ENCODE peak calls at places on chromosome 13, in six cellular contexts. S is vagina; N is hepatocyte; E is lung; H is psoas muscle; X is CD8-positive, alpha-beta T cell. W is an unnamed sample. For H3K27me3, the result is how much of the 10 kb centered on the place peaks cover.

GRCh38 chr13:18996221-18996620 is 185.4 kb downstream of the TUBA3C start:
- DNase-seq in S (no peak), N (no peak), E (no peak), H (peak), X (no peak), W (no peak)

GRCh38 chr13:42728507-42729180 is 52.7 kb upstream of the FAM216B start:
- DNase-seq in S (no peak), N (no peak), E (no peak), H (no peak), X (no peak), W (no peak)

GRCh38 chr13:48437381-48437780 is 24.5 kb upstream of the LPAR6 start:
- DNase-seq in S (no peak), N (no peak), E (peak), H (peak), X (no peak), W (peak)

GRCh38 chr13:47564041-47564440 is 437.0 kb downstream of the SUCLA2 start:
- DNase-seq in S (no peak), N (no peak), E (no peak), H (no peak), X (no peak), W (no peak)

GRCh38 chr13:78197231-78197630 is 278.6 kb upstream of the EDNRB start:
- DNase-seq in S (no peak), N (no peak), E (no peak), H (no peak), X (no peak), W (no peak)

GRCh38 chr13:43263047-43263446 is 239.7 kb downstream of the DNAJC15 start:
- DNase-seq in S (no peak), N (peak), E (no peak), H (no peak), X (no peak), W (no peak)

GRCh38 chr13:98810746-98811145 is 58.3 kb upstream of the SLC15A1 start:
- DNase-seq in S (no peak), N (peak), E (no peak), H (no peak), X (no peak), W (no peak)

GRCh38 chr13:28320884-28321574 is 173.9 kb downstream of the FLT1 start:
- DNase-seq in S (no peak), N (no peak), E (no peak), H (no peak), X (no peak), W (no peak)

GRCh38 chr13:110329798-110330461 is 22.8 kb downstream of the COL4A2 start:
- DNase-seq in S (no peak), N (no peak), E (no peak), H (no peak), X (no peak), W (no peak)

DNA sequence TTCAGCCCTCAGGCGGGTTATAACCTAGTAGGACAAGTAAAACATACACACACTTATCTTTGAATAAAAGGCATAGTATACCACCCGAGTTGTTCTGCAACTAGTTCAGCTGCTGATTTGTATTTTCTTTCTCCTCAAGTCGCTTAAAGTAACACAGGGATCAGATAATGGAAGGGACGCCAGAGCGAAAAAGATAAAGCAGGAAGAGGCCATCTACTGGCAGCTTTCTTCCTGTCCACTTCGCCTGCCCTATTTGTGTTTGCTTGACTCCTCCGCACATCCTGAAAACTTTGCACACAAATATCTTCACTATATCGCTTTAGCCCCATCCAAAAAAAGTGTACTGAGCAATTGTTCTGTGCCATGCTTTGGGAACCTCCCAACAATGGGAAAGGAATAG is 238.0 kb upstream of the SOX21 start:
- DNase-seq in S (no peak), N (peak), E (no peak), H (no peak), X (no peak), W (no peak)
- TF ChIP-seq CTCF in S (no peak), N (peak), E (no peak), H (no peak), X (no peak), W (no peak)

GRCh38 chr13:102380012-102380411 is 21.8 kb downstream of the FGF14 start:
- DNase-seq in S (no peak), N (no peak), E (no peak), H (no peak), X (no peak), W (no peak)
- H3K4me3 ChIP-seq in S (no peak), N (no peak), E (no peak), H (no peak), X (no peak), W (no peak)

DNA sequence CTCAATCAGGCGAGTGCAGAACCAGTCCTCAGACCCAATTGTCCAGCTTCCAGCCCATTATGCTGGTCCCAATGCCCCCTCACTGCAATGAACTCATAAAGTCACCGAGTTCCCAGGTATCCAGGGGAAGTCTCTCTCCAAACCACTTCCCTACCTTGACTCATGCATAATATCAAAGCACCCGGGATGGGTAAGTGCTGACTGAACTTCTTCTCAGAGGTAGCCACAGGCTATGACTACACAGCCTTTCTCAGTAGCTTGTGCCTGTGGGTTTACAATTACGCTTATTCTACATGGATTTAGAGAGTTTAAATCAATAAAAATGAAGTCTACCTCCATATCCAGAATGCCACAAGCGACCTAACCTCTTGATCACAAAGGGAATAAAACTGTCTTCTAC is 1.7 kb upstream of the C13orf42 start:
- DNase-seq in S (no peak), N (no peak), E (no peak), H (no peak), X (no peak), W (no peak)
- H3K27me3 ChIP-seq in S (under half), N (under half), E (under half), H (under half), X (under half), W (under half)

DNA sequence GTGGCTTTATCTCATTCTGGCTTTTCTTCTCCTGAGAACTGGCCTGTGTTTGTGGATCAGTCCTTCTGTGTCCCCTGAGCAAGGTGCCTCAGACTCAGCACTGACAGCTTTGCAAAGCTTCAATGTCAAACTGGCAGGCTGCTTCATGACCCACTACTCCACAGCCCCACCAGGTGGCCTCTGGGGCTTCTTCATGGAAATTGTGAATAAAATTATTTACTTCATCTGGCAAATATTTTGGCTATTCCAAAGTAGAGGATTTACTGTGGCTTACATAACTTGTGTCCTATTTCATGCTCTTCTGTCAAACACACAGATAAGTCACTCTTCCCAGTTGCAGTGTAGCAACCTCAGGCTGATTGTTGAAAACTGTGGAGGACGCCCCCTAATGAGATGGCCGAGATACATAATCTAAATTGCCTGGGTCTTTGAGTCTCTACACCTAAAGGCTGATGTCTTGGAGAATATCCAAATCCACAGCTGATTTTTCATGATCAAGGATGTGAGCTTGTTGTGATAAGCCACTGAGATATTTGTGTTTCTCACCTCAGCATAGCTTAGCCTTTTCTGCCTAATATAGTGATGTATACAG is 721.9 kb upstream of the SLC10A2 start:
- DNase-seq in S (no peak), N (peak), E (no peak), H (no peak), X (no peak), W (no peak)
- TF ChIP-seq CTCF in S (no peak), N (peak), E (no peak), H (no peak), X (no peak), W (no peak)

GRCh38 chr13:23500858-23501257 is 67.4 kb upstream of the SACS start:
- DNase-seq in S (no peak), N (peak), E (no peak), H (no peak), X (no peak), W (no peak)
- H3K4me3 ChIP-seq in S (no peak), N (no peak), E (no peak), H (no peak), X (no peak), W (no peak)